ENCODE peak calls at places on chromosomes 7 and 10, in seven cellular contexts. Z is Panc1, G is AG04450, C is A673, I is esophagus muscularis mucosa, B is colonic mucosa, U is left ventricle myocardium inferior. A is an unnamed sample.

GRCh38 chr7:28128608-28129007 is 52.0 kb downstream of the JAZF1 start:
- DNase-seq in Z (no peak), C (no peak), G (no peak), I (no peak), U (no peak), B (no peak), A (no peak)

GRCh38 chr10:103979530-103979929 is 12.6 kb downstream of the SLK start:
- DNase-seq in B (no peak), G (no peak), I (no peak), U (no peak), C (peak; percentile 74), Z (no peak), A (no peak)

GRCh38 chr7:1562611-1563051 is 6.6 kb upstream of the TMEM184A start:
- DNase-seq in U (no peak), B (no peak), G (peak; percentile 49), C (no peak), I (no peak), Z (no peak), A (no peak)

GRCh38 chr7:17680943-17681351 is 259.3 kb downstream of the SNX13 start:
- DNase-seq in B (no peak), U (no peak), G (no peak), C (peak; percentile 45), I (no peak), Z (peak; percentile 52), A (no peak)

GRCh38 chr7:92740713-92741126 is 95.7 kb downstream of the CDK6 start:
- DNase-seq in I (no peak), Z (no peak), U (no peak), G (peak; percentile 71), C (no peak), B (no peak), A (peak; percentile 85)

GRCh38 chr7:105073143-105073542 is 59.1 kb downstream of the KMT2E start:
- DNase-seq in U (no peak), G (no peak), Z (no peak), C (no peak), I (no peak), B (no peak), A (no peak)

GRCh38 chr7:107995184-107996071 is 7.5 kb downstream of the LAMB1 start:
- DNase-seq in G (no peak), C (peak; percentile 98), U (no peak), B (no peak), Z (no peak), I (no peak), A (no peak)

GRCh38 chr10:67670401-67670800 is 25.6 kb downstream of the CTNNA3 start:
- DNase-seq in C (no peak), I (no peak), Z (no peak), U (no peak), G (no peak), B (no peak), A (no peak)

GRCh38 chr10:34859170-34859569 is 44.1 kb upstream of the PARD3 start:
- DNase-seq in B (peak; percentile 58), U (no peak), G (no peak), C (no peak), I (no peak), Z (no peak), A (no peak)

GRCh38 chr10:104433611-104434010 is 80.0 kb downstream of the CFAP58 start:
- DNase-seq in Z (no peak), C (no peak), I (no peak), U (no peak), B (no peak), G (no peak), A (no peak)

GRCh38 chr10:64760371-64760770 is 1239.2 kb downstream of the REEP3 start:
- DNase-seq in Z (no peak), U (no peak), B (no peak), I (no peak), C (no peak), G (no peak), A (no peak)

GRCh38 chr7:19105546-19105945 is 11.9 kb downstream of the TWIST1 start:
- DNase-seq in I (no peak), Z (no peak), U (no peak), C (no peak), B (no peak), G (no peak), A (no peak)

GRCh38 chr10:15897282-15897681 is 37.0 kb upstream of the MINDY3 start:
- DNase-seq in Z (no peak), U (no peak), C (peak; percentile 26), B (no peak), G (no peak), I (no peak), A (no peak)

GRCh38 chr10:5581670-5582566 is 57.2 kb downstream of the CALML3 start:
- DNase-seq in B (no peak), C (no peak), Z (no peak), G (no peak), U (no peak), I (no peak), A (no peak)

GRCh38 chr7:20439384-20439783 is 108.7 kb downstream of the ITGB8 start:
- DNase-seq in B (no peak), Z (no peak), I (no peak), G (no peak), C (no peak), U (no peak), A (no peak)

GRCh38 chr7:37916017-37916672 is 472 bp downstream of the SFRP4 start:
- DNase-seq in I (no peak), U (peak; percentile 25), C (peak; percentile 4), B (peak; percentile 19), Z (no peak), G (no peak), A (no peak)

GRCh38 chr7:37916673-37917660 is at the start of gene SFRP4:
- DNase-seq in B (peak; percentile 50), U (peak; percentile 57), I (no peak), C (peak; percentile 67), Z (peak; percentile 51), G (no peak), A (no peak)

GRCh38 chr7:37920305-37920618 is 178 bp upstream of the EPDR1 start:
- DNase-seq in Z (no peak), B (no peak), G (no peak), I (no peak), U (no peak), C (no peak), A (no peak)

GRCh38 chr7:37920619-37921339 is at the start of gene EPDR1:
- DNase-seq in U (peak; percentile 43), Z (no peak), I (no peak), C (peak; percentile 88), G (no peak), B (peak; percentile 60), A (no peak)

DNA sequence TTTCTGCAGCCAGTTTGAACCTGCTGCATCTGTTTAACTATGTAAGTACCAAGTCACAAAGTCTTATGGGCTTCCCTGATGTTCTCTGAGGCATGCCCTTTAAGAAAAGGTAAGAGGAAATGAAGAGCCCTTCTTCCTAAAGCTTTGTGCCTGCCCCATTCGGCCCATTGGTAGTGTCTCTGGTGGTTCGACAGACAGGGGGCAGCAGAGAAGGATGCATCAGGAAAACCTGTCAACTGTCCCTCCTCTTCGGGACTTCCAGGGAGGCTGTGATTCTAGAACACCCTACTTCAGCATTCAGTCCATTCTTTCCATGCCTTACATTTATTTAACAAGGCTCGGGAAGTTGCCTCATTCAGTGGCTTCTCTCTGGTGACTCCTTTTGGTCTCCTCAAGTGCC is 1.9 kb upstream of the SFRP4 start:
- DNase-seq in U (no peak), B (no peak), C (no peak), I (no peak), Z (no peak), G (no peak), A (no peak)
- TF ChIP-seq CTCF in U (peak; percentile 20), B (no peak), C (peak; percentile 38), I (no peak), Z (peak; percentile 50), G (no peak), A (no peak)

GRCh38 chr10:9229702-9230101 is 1175.2 kb downstream of the GATA3 start:
- DNase-seq in B (no peak), I (no peak), Z (no peak), C (no peak), U (no peak), G (no peak), A (no peak)
- H3K27me3 ChIP-seq in B (no peaks in the 10 kb centered on the region), I (no peaks in the 10 kb centered on the region), Z (no peaks in the 10 kb centered on the region), C (peaks cover 4% of the 10 kb centered on the region), U (peaks cover 13% of the 10 kb centered on the region), G (no peaks in the 10 kb centered on the region), A (no peaks in the 10 kb centered on the region)

GRCh38 chr10:43667317-43667731 is 18.6 kb upstream of the ZNF32 start:
- DNase-seq in U (no peak), G (no peak), I (no peak), B (no peak), Z (no peak), C (no peak), A (no peak)
- TF ChIP-seq CTCF in U (peak; percentile 59), G (peak; percentile 49), I (peak; percentile 9), B (no peak), Z (peak; percentile 25), C (peak; percentile 34), A (no peak)

DNA sequence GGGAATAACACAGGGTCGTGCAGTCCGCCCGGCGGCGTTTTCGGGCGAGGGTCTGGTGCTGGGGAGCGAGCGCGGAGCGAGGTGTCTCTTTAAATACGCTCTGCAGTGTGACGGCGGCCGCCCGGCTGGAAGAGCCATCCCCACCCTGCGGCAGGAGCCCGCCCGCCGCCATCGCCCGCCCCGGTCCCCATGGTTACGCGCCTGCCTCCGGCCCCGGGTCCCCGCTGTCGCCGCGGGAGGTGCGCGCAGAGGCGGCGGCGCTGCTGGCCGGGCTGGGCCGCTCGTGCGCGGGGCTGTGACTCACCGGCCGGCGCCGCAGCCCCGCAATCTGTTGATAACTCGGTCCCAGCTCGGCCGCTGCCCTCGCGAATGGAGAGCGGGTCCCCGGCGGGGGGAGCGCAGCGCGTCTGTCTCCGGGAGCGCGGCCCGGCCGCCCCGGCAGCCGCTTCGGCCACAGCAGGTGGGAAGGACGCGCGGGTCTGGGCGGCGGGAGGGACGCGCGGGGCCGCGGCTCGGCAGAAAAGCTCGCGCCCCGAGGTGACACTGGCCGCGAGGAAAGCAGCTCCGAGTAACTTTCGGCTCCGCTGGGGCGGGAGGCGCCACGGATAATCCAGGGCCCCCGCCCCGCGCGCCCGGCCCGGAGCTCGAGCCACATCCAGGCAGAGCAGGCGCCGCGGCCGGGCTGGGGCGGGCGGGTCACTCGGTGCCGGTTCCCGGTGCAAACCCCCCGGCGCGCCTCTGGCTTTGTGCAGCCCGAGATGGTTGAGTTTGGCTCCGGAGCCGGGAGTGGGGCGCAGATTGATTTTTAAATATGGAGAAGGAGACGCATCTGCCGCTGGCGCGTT is at the start of gene ADGRA1:
- DNase-seq in G (no peak), I (no peak), B (no peak), U (no peak), C (peak; percentile 13), Z (no peak), A (no peak)
- H3K27me3 ChIP-seq in G (peaks cover 20% of the 10 kb centered on the region), I (peaks cover 53% of the 10 kb centered on the region), B (peaks cover 38% of the 10 kb centered on the region), U (peaks cover 97% of the 10 kb centered on the region), C (peaks cover 36% of the 10 kb centered on the region), Z (peaks cover 21% of the 10 kb centered on the region), A (peaks cover 54% of the 10 kb centered on the region)

DNA sequence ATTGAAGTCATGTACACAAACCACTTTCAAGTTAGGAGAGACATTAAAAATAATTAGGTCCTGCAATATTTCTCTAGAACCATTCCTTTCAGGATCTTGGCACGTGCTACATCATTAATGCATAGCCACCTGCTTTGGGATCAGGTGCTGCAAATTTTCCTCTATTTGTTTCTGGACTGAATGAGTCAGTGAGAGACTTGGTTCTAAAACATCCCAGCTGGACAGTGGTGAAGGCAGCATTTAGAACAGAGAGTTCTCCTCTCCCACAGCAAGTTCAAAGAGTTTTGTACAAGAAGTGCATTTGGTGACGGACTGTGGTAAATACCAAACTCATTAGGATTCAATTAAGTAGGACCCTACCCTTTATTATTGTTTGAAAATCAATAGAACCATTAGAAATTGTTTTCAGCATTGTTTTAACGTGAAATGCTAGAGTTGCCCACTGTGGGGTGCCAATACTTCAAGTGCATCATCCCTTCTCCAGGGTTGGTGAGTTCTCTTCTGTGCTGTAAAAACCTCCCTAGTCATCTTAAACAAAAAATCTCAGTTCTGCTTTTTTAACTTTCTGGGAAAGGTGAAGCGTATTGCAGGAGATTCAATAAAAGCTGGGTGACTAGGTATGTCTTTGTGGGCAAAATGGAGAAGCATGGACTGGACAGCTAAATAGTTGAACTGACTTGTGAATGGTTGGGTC is 698.9 kb downstream of the SUGCT start:
- DNase-seq in C (no peak), U (no peak), I (no peak), Z (no peak), G (no peak), B (no peak), A (no peak)
- TF ChIP-seq CTCF in C (no peak), U (no peak), I (no peak), Z (peak; percentile 30), G (peak; percentile 46), B (no peak), A (peak; percentile 59)

A was measured in RWPE2.